ENCODE peak calls at places on chromosomes 1 and 21, in nine cellular contexts. D is NCI-H524; Y is anterior cingulate cortex; H is left cardiac atrium; Z is hypothalamus; F is ascending aorta; B is effector memory CD8-positive, alpha-beta T cell; V is endothelial cell; P is A549. O is an unnamed sample.

GRCh38 chr1:110383311-110383990 is 7.4 kb downstream of the SLC16A4 start:
- DNase-seq in F (no peak), B (no peak), H (no peak), V (no peak), D (no peak), Y (no peak), P (peak), Z (no peak), O (no peak)

GRCh38 chr21:32173106-32173755 is 105.6 kb downstream of the MIS18A start:
- DNase-seq in D (no peak), F (no peak), B (no peak), Z (no peak), P (no peak), H (no peak), V (no peak), Y (no peak), O (no peak)

GRCh38 chr1:210231846-210232523 is 611 bp upstream of the SERTAD4 start:
- DNase-seq in H (peak), D (peak), P (no peak), B (no peak), F (no peak), Y (no peak), V (no peak), Z (no peak), O (no peak)

GRCh38 chr1:21899972-21900371 is 37.1 kb downstream of the HSPG2 start:
- DNase-seq in B (no peak), Z (no peak), Y (no peak), F (no peak), P (no peak), V (peak), D (no peak), H (peak), O (no peak)

GRCh38 chr1:224045556-224045955 is 68.4 kb upstream of the FBXO28 start:
- DNase-seq in Z (no peak), D (no peak), B (no peak), F (no peak), H (no peak), Y (no peak), P (no peak), V (no peak), O (no peak)

GRCh38 chr1:25695991-25696330 is 79.4 kb downstream of the MAN1C1 start:
- DNase-seq in Z (no peak), V (no peak), B (no peak), D (no peak), F (no peak), P (peak), H (no peak), Y (peak), O (no peak)

GRCh38 chr1:163697137-163697536 is 375.4 kb downstream of the NUF2 start:
- DNase-seq in B (no peak), Y (no peak), F (no peak), P (no peak), V (no peak), H (no peak), Z (no peak), D (no peak), O (no peak)

GRCh38 chr1:243842978-243843490 is 7.0 kb downstream of the AKT3 start:
- DNase-seq in P (peak), Z (no peak), B (no peak), F (no peak), H (no peak), D (no peak), V (no peak), Y (no peak), O (no peak)

GRCh38 chr1:58430355-58431335 is 115.9 kb downstream of the OMA1 start:
- DNase-seq in F (no peak), D (no peak), V (no peak), H (no peak), P (no peak), Y (no peak), Z (no peak), B (no peak), O (no peak)

GRCh38 chr1:12180315-12180714 is 13.5 kb downstream of the TNFRSF1B start:
- DNase-seq in B (no peak), Y (peak), H (peak), V (no peak), Z (no peak), F (peak), D (no peak), P (no peak), O (no peak)

GRCh38 chr1:211198880-211199279 is 60.3 kb upstream of the RCOR3 start:
- DNase-seq in Y (no peak), Z (no peak), B (no peak), D (no peak), F (no peak), V (no peak), H (no peak), P (no peak), O (no peak)

GRCh38 chr1:150409504-150410362 is 45.8 kb downstream of the RPRD2 start:
- DNase-seq in Y (no peak), V (no peak), D (no peak), Z (no peak), H (no peak), B (no peak), F (no peak), P (no peak), O (no peak)

GRCh38 chr1:26759531-26759930 is 28.2 kb upstream of the PIGV start:
- DNase-seq in V (no peak), Z (no peak), F (no peak), P (no peak), B (no peak), H (no peak), Y (no peak), D (no peak), O (no peak)

GRCh38 chr1:167621780-167622179 is 8.3 kb upstream of the RCSD1 start:
- DNase-seq in Y (no peak), H (no peak), V (no peak), P (no peak), F (no peak), D (no peak), B (no peak), Z (no peak), O (no peak)

GRCh38 chr1:92572520-92572919 is 85.8 kb upstream of the GFI1 start:
- DNase-seq in P (no peak), H (no peak), F (no peak), Z (no peak), D (no peak), Y (no peak), V (no peak), B (no peak), O (no peak)